ENCODE peak calls at places on chromosomes 5 and 9, in ten cellular contexts. R is fibroblast of pulmonary artery, H is fibroblast of lung, L is gastrocnemius medialis, P is tibial artery, B is dorsolateral prefrontal cortex, U is cardiac fibroblast, A is fibroblast of the aortic adventitia, K is AG04449, E is sigmoid colon. C is an unnamed sample.

GRCh38 chr5:150022681-150023080 is 22.1 kb downstream of the HMGXB3 start:
- DNase-seq in R (no peak), H (no peak), L (no peak), P (no peak), B (no peak), U (no peak), A (no peak), K (no peak), E (no peak), C (no peak)

GRCh38 chr5:5103249-5103648 is 36.9 kb upstream of the ADAMTS16 start:
- DNase-seq in R (no peak), H (peak; percentile 78), L (no peak), P (no peak), B (no peak), U (no peak), A (no peak), K (no peak), E (no peak), C (no peak)

GRCh38 chr9:34463098-34463900 is 4.7 kb downstream of the DNAI1 start:
- DNase-seq in R (peak; percentile 51), H (peak; percentile 79), L (no peak), P (no peak), B (no peak), U (peak; percentile 55), A (peak; percentile 82), K (no peak), E (no peak), C (peak; percentile 63)

GRCh38 chr9:91477106-91477505 is 53.5 kb upstream of the NFIL3 start:
- DNase-seq in R (no peak), H (peak; percentile 27), L (no peak), P (no peak), B (no peak), U (no peak), A (no peak), K (no peak), E (no peak), C (no peak)

GRCh38 chr5:148179234-148179824 is 11.0 kb downstream of the SPINK14 start:
- DNase-seq in R (peak; percentile 82), H (peak; percentile 56), L (no peak), P (no peak), B (no peak), U (peak; percentile 79), A (peak; percentile 80), K (peak; percentile 5), E (no peak), C (peak; percentile 68)

GRCh38 chr9:133184971-133185370 is 21.3 kb upstream of the GBGT1 start:
- DNase-seq in R (peak; percentile 81), H (peak; percentile 72), L (no peak), P (no peak), B (no peak), U (peak; percentile 85), A (peak; percentile 75), K (peak; percentile 19), E (peak; percentile 69), C (peak; percentile 82)

GRCh38 chr5:115186794-115187193 is 17.1 kb upstream of the TRIM36 start:
- DNase-seq in R (no peak), H (no peak), L (no peak), P (no peak), B (no peak), U (no peak), A (no peak), K (no peak), E (no peak), C (no peak)

GRCh38 chr5:165057156-165057555 is 1551.7 kb downstream of the MAT2B start:
- DNase-seq in R (no peak), H (no peak), L (no peak), P (no peak), B (no peak), U (no peak), A (no peak), K (no peak), E (no peak), C (no peak)

GRCh38 chr9:128124873-128125574 is 2.5 kb downstream of the PTGES2 start:
- DNase-seq in R (peak; percentile 63), H (peak; percentile 47), L (peak; percentile 54), P (no peak), B (peak; percentile 65), U (peak; percentile 70), A (peak; percentile 57), K (no peak), E (peak; percentile 80), C (peak; percentile 69)

GRCh38 chr9:128124451-128124850 is 3.1 kb downstream of the PTGES2 start:
- DNase-seq in R (no peak), H (no peak), L (peak; percentile 12), P (no peak), B (no peak), U (no peak), A (no peak), K (no peak), E (no peak), C (no peak)

GRCh38 chr9:128127568-128127989 is at the start of gene PTGES2:
- DNase-seq in R (peak; percentile 86), H (peak; percentile 81), L (peak; percentile 72), P (peak; percentile 88), B (peak; percentile 91), U (peak; percentile 91), A (peak; percentile 83), K (no peak), E (peak; percentile 89), C (peak; percentile 84)

GRCh38 chr9:128123451-128124080 is 4.0 kb downstream of the PTGES2 start:
- DNase-seq in R (no peak), H (no peak), L (peak; percentile 12), P (no peak), B (no peak), U (no peak), A (no peak), K (no peak), E (peak; percentile 63), C (no peak)

GRCh38 chr9:128125575-128126354 is 1.8 kb downstream of the PTGES2 start:
- DNase-seq in R (no peak), H (no peak), L (peak; percentile 12), P (no peak), B (no peak), U (peak; percentile 44), A (peak; percentile 28), K (no peak), E (no peak), C (no peak)
- H3K4me3 ChIP-seq in R (peak overlapping the region; percentile 3), H (peak overlapping the region; percentile 7), L (peak overlapping the region; percentile 98), P (no peak overlapping the region), B (peak overlapping the region; percentile 91), U (no peak overlapping the region), A (peak overlapping the region; percentile 48), K (peak overlapping the region; percentile 31), E (no peak overlapping the region), C (no peak overlapping the region)

DNA sequence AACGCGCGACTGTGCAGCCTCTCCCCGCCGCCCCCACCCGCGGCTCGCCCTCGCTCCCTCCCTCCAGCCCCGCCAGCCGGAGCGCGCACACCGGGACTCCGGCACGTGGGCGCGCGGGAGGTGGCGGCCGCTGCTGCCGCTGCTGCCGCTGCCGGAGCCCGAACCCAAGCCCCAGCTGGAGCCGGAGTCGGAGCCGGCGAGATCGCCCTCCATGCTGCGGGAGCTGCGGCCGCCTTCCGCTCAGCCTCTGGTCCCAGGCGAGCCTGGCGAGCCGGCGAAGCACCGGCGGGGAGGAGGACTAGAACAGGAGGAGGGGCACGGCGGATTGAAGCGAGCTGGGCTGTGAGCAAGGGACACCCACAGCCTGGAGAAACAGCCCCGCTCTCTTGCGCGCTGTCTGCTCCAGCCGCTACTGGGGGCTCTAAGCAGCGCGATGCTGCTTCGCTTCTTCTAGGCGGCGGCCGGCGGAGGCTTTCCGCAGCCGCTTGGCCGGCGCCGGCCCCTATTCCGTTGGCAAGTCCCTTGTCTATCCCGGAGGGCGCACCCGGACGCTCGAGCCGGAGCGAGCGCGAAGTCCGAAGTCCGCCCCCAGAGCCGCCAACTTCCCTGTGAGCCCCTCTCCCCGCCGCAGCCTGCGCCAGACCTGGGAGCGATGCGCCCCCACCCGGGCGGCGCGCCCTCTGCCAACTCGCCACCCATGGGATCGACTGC is 598.7 kb upstream of the SGCD start:
- DNase-seq in R (peak; percentile 15), H (peak; percentile 64), L (peak; percentile 38), P (no peak), B (peak; percentile 69), U (peak; percentile 26), A (no peak), K (no peak), E (peak; percentile 70), C (peak; percentile 2)
- H3K4me3 ChIP-seq in R (no peak overlapping the region), H (no peak overlapping the region), L (peak overlapping the region; percentile 79), P (peak overlapping the region; percentile 48), B (peak overlapping the region; percentile 69), U (no peak overlapping the region), A (no peak overlapping the region), K (peak overlapping the region; percentile 59), E (peak overlapping the region; percentile 22), C (no peak overlapping the region)

GRCh38 chr9:94167376-94167775 is 83.1 kb downstream of the PTPDC1 start:
- DNase-seq in R (no peak), H (no peak), L (no peak), P (no peak), B (no peak), U (no peak), A (no peak), K (no peak), E (no peak), C (no peak)

GRCh38 chr9:94165592-94166236 is 81.5 kb downstream of the PTPDC1 start:
- DNase-seq in R (peak; percentile 99), H (peak; percentile 99), L (peak; percentile 99), P (peak; percentile 99), B (peak; percentile 100), U (peak; percentile 100), A (peak; percentile 98), K (peak; percentile 84), E (peak; percentile 99), C (peak; percentile 99)

GRCh38 chr9:94167055-94167346 is 82.7 kb downstream of the PTPDC1 start:
- DNase-seq in R (no peak), H (no peak), L (no peak), P (no peak), B (no peak), U (no peak), A (no peak), K (no peak), E (no peak), C (no peak)

GRCh38 chr9:94166237-94167054 is 82.2 kb downstream of the PTPDC1 start:
- DNase-seq in R (peak; percentile 100), H (peak; percentile 99), L (peak; percentile 99), P (peak; percentile 99), B (peak; percentile 95), U (peak; percentile 100), A (peak; percentile 99), K (peak; percentile 89), E (peak; percentile 99), C (peak; percentile 100)

GRCh38 chr9:94164756-94165549 is 80.7 kb downstream of the PTPDC1 start:
- DNase-seq in R (no peak), H (no peak), L (no peak), P (no peak), B (no peak), U (no peak), A (no peak), K (no peak), E (no peak), C (no peak)
- H3K4me3 ChIP-seq in R (no peak overlapping the region), H (no peak overlapping the region), L (peak overlapping the region; percentile 64), P (peak overlapping the region; percentile 88), B (peak overlapping the region; percentile 87), U (no peak overlapping the region), A (no peak overlapping the region), K (no peak overlapping the region), E (no peak overlapping the region), C (no peak overlapping the region)

GRCh38 chr5:132271251-132272246 is 14.1 kb downstream of the PDLIM4 start:
- DNase-seq in R (no peak), H (no peak), L (no peak), P (no peak), B (no peak), U (no peak), A (no peak), K (no peak), E (no peak), C (no peak)
- H3K4me3 ChIP-seq in R (no peak overlapping the region), H (no peak overlapping the region), L (no peak overlapping the region), P (no peak overlapping the region), B (no peak overlapping the region), U (no peak overlapping the region), A (no peak overlapping the region), K (no peak overlapping the region), E (no peak overlapping the region), C (no peak overlapping the region)

GRCh38 chr9:93532121-93532520 is 44.3 kb upstream of the PHF2 start:
- DNase-seq in R (no peak), H (no peak), L (no peak), P (no peak), B (no peak), U (no peak), A (no peak), K (no peak), E (no peak), C (no peak)
- H3K4me3 ChIP-seq in R (no peak overlapping the region), H (no peak overlapping the region), L (no peak overlapping the region), P (no peak overlapping the region), B (no peak overlapping the region), U (no peak overlapping the region), A (no peak overlapping the region), K (no peak overlapping the region), E (no peak overlapping the region), C (no peak overlapping the region)